ENCODE peak calls at places on chromosomes 1 and 21, in ten cellular contexts. One of them, this sample, is unnamed. For H3K4me1 and H3K36me3, the result is how much of the 10 kb centered on the place peaks cover.

GRCh38 chr1:906532-907420 is 16.9 kb upstream of the SAMD11 start:
- DNase-seq in SK-N-SH: peak
- DNase-seq in neural progenitor cell: peak
- DNase-seq in upper lobe of right lung: peak
- DNase-seq in neuronal stem cell: no peak
- DNase-seq in tibial artery: peak
- DNase-seq in sigmoid colon: peak
- DNase-seq in mesendoderm: no peak
- DNase-seq in CD8-positive, alpha-beta T cell: no peak
- DNase-seq in GM23248: peak
- DNase-seq in this sample: peak

GRCh38 chr1:183783342-183783741 is 21.6 kb upstream of the RGL1 start:
- DNase-seq in sigmoid colon: no peak
- DNase-seq in tibial artery: no peak
- DNase-seq in mesendoderm: no peak
- DNase-seq in upper lobe of right lung: no peak
- DNase-seq in SK-N-SH: no peak
- DNase-seq in CD8-positive, alpha-beta T cell: no peak
- DNase-seq in GM23248: peak
- DNase-seq in neuronal stem cell: no peak
- DNase-seq in neural progenitor cell: no peak
- DNase-seq in this sample: no peak

GRCh38 chr1:26745191-26745590 is 42.6 kb upstream of the PIGV start:
- DNase-seq in GM23248: peak
- DNase-seq in mesendoderm: no peak
- DNase-seq in sigmoid colon: no peak
- DNase-seq in neural progenitor cell: no peak
- DNase-seq in SK-N-SH: no peak
- DNase-seq in CD8-positive, alpha-beta T cell: no peak
- DNase-seq in tibial artery: no peak
- DNase-seq in neuronal stem cell: no peak
- DNase-seq in upper lobe of right lung: no peak
- DNase-seq in this sample: no peak

GRCh38 chr1:202237052-202237451 is 43.5 kb downstream of the LGR6 start:
- DNase-seq in CD8-positive, alpha-beta T cell: no peak
- DNase-seq in SK-N-SH: peak
- DNase-seq in tibial artery: peak
- DNase-seq in neural progenitor cell: peak
- DNase-seq in GM23248: peak
- DNase-seq in sigmoid colon: peak
- DNase-seq in upper lobe of right lung: peak
- DNase-seq in mesendoderm: peak
- DNase-seq in neuronal stem cell: peak
- DNase-seq in this sample: peak

GRCh38 chr1:108610073-108610472 is 50.2 kb downstream of the EEIG2 start:
- DNase-seq in tibial artery: no peak
- DNase-seq in sigmoid colon: no peak
- DNase-seq in upper lobe of right lung: no peak
- DNase-seq in neural progenitor cell: no peak
- DNase-seq in mesendoderm: no peak
- DNase-seq in neuronal stem cell: no peak
- DNase-seq in GM23248: no peak
- DNase-seq in CD8-positive, alpha-beta T cell: no peak
- DNase-seq in SK-N-SH: no peak
- DNase-seq in this sample: no peak

GRCh38 chr1:227273557-227273956 is 44.7 kb downstream of the CDC42BPA start:
- DNase-seq in sigmoid colon: no peak
- DNase-seq in neuronal stem cell: peak
- DNase-seq in GM23248: peak
- DNase-seq in upper lobe of right lung: no peak
- DNase-seq in mesendoderm: peak
- DNase-seq in CD8-positive, alpha-beta T cell: no peak
- DNase-seq in tibial artery: no peak
- DNase-seq in SK-N-SH: no peak
- DNase-seq in neural progenitor cell: peak
- DNase-seq in this sample: peak

GRCh38 chr1:42753070-42753469 is 13.0 kb upstream of the CLDN19 start:
- DNase-seq in tibial artery: no peak
- DNase-seq in sigmoid colon: no peak
- DNase-seq in SK-N-SH: no peak
- DNase-seq in mesendoderm: no peak
- DNase-seq in GM23248: peak
- DNase-seq in neural progenitor cell: no peak
- DNase-seq in CD8-positive, alpha-beta T cell: no peak
- DNase-seq in neuronal stem cell: no peak
- DNase-seq in upper lobe of right lung: no peak
- DNase-seq in this sample: no peak

GRCh38 chr1:116763787-116764465 is 9.7 kb downstream of the CD2 start:
- DNase-seq in upper lobe of right lung: no peak
- DNase-seq in neural progenitor cell: peak
- DNase-seq in mesendoderm: peak
- DNase-seq in SK-N-SH: peak
- DNase-seq in neuronal stem cell: no peak
- DNase-seq in GM23248: peak
- DNase-seq in sigmoid colon: no peak
- DNase-seq in tibial artery: no peak
- DNase-seq in CD8-positive, alpha-beta T cell: no peak
- DNase-seq in this sample: peak

GRCh38 chr1:119008483-119009299 is 20.5 kb upstream of the TBX15 start:
- DNase-seq in sigmoid colon: no peak
- DNase-seq in upper lobe of right lung: no peak
- DNase-seq in SK-N-SH: peak
- DNase-seq in CD8-positive, alpha-beta T cell: no peak
- DNase-seq in GM23248: peak
- DNase-seq in mesendoderm: peak
- DNase-seq in neuronal stem cell: peak
- DNase-seq in neural progenitor cell: peak
- DNase-seq in tibial artery: no peak
- DNase-seq in this sample: peak

GRCh38 chr21:39022035-39022900 is 161.0 kb downstream of the PSMG1 start:
- DNase-seq in GM23248: no peak
- DNase-seq in SK-N-SH: no peak
- DNase-seq in tibial artery: no peak
- DNase-seq in sigmoid colon: peak
- DNase-seq in upper lobe of right lung: no peak
- DNase-seq in neuronal stem cell: no peak
- DNase-seq in mesendoderm: no peak
- DNase-seq in CD8-positive, alpha-beta T cell: no peak
- DNase-seq in neural progenitor cell: no peak
- DNase-seq in this sample: no peak
- H3K4me1 ChIP-seq in GM23248: under half
- H3K4me1 ChIP-seq in SK-N-SH: under half
- H3K4me1 ChIP-seq in tibial artery: under half
- H3K4me1 ChIP-seq in sigmoid colon: under half
- H3K4me1 ChIP-seq in upper lobe of right lung: under half
- H3K4me1 ChIP-seq in neuronal stem cell: under half
- H3K4me1 ChIP-seq in mesendoderm: under half
- H3K4me1 ChIP-seq in CD8-positive, alpha-beta T cell: under half
- H3K4me1 ChIP-seq in neural progenitor cell: under half
- H3K4me1 ChIP-seq in this sample: under half

DNA sequence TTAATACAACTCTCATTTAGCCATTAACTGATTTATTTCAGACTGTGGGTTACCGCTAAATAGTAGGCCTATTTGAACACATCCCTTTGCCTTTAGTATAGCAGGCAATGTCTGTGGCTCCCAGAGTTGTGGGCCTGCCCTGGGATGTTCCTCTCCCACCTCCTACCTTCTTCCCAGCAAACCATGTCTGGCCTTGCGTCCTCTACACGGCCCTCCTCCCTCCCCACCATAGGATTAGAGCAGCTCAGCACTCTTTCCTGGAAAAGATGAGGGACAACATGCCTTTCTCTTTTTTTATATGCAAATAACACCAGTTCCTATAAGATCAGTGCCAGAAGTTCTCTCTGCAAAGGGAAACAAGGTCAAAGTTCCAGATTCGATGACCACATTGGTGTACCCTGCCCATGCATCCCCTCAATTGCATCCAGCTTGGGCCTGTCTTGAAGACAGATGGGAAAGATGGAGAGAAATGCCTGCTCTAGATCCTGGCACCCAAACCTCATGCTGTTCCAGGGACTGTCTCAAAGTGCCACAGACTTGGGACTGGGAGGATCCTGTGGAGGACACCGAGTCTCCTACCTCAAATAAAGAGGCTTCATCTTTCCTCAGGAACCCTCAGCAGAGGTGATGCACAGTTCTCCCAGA is 57.2 kb downstream of the CD46 start:
- DNase-seq in neuronal stem cell: no peak
- DNase-seq in neural progenitor cell: no peak
- DNase-seq in sigmoid colon: no peak
- DNase-seq in mesendoderm: no peak
- DNase-seq in CD8-positive, alpha-beta T cell: no peak
- DNase-seq in upper lobe of right lung: no peak
- DNase-seq in tibial artery: no peak
- DNase-seq in SK-N-SH: no peak
- DNase-seq in GM23248: no peak
- DNase-seq in this sample: no peak
- H3K36me3 ChIP-seq in neuronal stem cell: half or more
- H3K36me3 ChIP-seq in neural progenitor cell: under half
- H3K36me3 ChIP-seq in sigmoid colon: under half
- H3K36me3 ChIP-seq in mesendoderm: under half
- H3K36me3 ChIP-seq in CD8-positive, alpha-beta T cell: half or more
- H3K36me3 ChIP-seq in upper lobe of right lung: half or more
- H3K36me3 ChIP-seq in tibial artery: half or more
- H3K36me3 ChIP-seq in SK-N-SH: under half
- H3K36me3 ChIP-seq in GM23248: under half
- H3K36me3 ChIP-seq in this sample: under half

GRCh38 chr1:47561523-47562007 is 123.7 kb downstream of the FOXD2 start:
- DNase-seq in neural progenitor cell: no peak
- DNase-seq in SK-N-SH: no peak
- DNase-seq in sigmoid colon: no peak
- DNase-seq in upper lobe of right lung: no peak
- DNase-seq in GM23248: peak
- DNase-seq in CD8-positive, alpha-beta T cell: no peak
- DNase-seq in neuronal stem cell: no peak
- DNase-seq in mesendoderm: peak
- DNase-seq in tibial artery: no peak
- DNase-seq in this sample: peak

GRCh38 chr1:47562799-47563198 is 125.0 kb downstream of the FOXD2 start:
- DNase-seq in neuronal stem cell: no peak
- DNase-seq in tibial artery: peak
- DNase-seq in GM23248: no peak
- DNase-seq in mesendoderm: no peak
- DNase-seq in neural progenitor cell: no peak
- DNase-seq in upper lobe of right lung: no peak
- DNase-seq in SK-N-SH: no peak
- DNase-seq in CD8-positive, alpha-beta T cell: no peak
- DNase-seq in sigmoid colon: no peak
- DNase-seq in this sample: no peak

GRCh38 chr1:47562147-47562546 is 124.3 kb downstream of the FOXD2 start:
- DNase-seq in sigmoid colon: no peak
- DNase-seq in tibial artery: no peak
- DNase-seq in neuronal stem cell: no peak
- DNase-seq in upper lobe of right lung: no peak
- DNase-seq in mesendoderm: no peak
- DNase-seq in neural progenitor cell: no peak
- DNase-seq in GM23248: no peak
- DNase-seq in CD8-positive, alpha-beta T cell: no peak
- DNase-seq in SK-N-SH: no peak
- DNase-seq in this sample: no peak

GRCh38 chr1:47564570-47564969 is 126.7 kb downstream of the FOXD2 start:
- DNase-seq in tibial artery: no peak
- DNase-seq in sigmoid colon: no peak
- DNase-seq in GM23248: no peak
- DNase-seq in neuronal stem cell: no peak
- DNase-seq in CD8-positive, alpha-beta T cell: no peak
- DNase-seq in SK-N-SH: no peak
- DNase-seq in neural progenitor cell: no peak
- DNase-seq in upper lobe of right lung: no peak
- DNase-seq in mesendoderm: peak
- DNase-seq in this sample: peak

GRCh38 chr1:47563206-47563605 is 125.4 kb downstream of the FOXD2 start:
- DNase-seq in neural progenitor cell: no peak
- DNase-seq in SK-N-SH: no peak
- DNase-seq in sigmoid colon: no peak
- DNase-seq in CD8-positive, alpha-beta T cell: no peak
- DNase-seq in GM23248: no peak
- DNase-seq in mesendoderm: no peak
- DNase-seq in tibial artery: peak
- DNase-seq in neuronal stem cell: no peak
- DNase-seq in upper lobe of right lung: no peak
- DNase-seq in this sample: no peak
- H3K4me1 ChIP-seq in neural progenitor cell: under half
- H3K4me1 ChIP-seq in SK-N-SH: under half
- H3K4me1 ChIP-seq in sigmoid colon: under half
- H3K4me1 ChIP-seq in CD8-positive, alpha-beta T cell: under half
- H3K4me1 ChIP-seq in GM23248: under half
- H3K4me1 ChIP-seq in mesendoderm: under half
- H3K4me1 ChIP-seq in tibial artery: under half
- H3K4me1 ChIP-seq in neuronal stem cell: under half
- H3K4me1 ChIP-seq in upper lobe of right lung: under half
- H3K4me1 ChIP-seq in this sample: under half

DNA sequence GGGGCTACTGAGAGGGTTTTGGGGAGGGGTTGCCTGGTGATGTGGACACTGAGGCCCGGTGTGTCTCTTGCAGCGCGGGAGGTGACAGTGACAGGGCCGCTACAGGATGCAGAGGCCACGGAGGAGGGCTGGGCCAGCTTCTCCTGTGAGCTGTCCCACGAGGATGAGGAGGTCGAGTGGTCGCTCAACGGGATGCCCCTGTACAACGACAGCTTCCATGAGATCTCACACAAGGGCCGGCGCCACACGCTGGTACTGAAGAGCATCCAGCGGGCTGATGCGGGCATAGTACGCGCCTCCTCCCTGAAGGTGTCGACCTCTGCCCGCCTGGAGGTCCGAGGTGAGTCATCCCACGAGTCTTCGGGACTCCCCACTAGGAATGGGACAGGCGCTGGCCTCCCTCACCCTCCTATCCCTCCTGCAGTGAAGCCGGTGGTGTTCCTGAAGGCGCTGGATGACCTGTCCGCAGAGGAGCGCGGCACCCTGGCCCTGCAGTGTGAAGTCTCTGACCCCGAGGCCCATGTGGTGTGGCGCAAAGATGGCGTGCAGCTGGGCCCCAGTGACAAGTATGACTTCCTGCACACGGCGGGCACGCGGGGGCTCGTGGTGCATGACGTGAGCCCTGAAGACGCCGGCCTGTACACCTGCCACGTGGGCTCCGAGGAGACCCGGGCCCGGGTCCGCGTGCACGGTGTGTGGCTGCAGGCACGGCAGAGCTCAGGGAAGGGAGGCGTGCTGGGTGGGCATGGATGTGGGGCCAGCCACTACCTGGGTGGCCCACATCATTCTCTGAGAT is 72.5 kb downstream of the OBSCN start:
- DNase-seq in CD8-positive, alpha-beta T cell: no peak
- DNase-seq in mesendoderm: no peak
- DNase-seq in neuronal stem cell: no peak
- DNase-seq in neural progenitor cell: no peak
- DNase-seq in GM23248: no peak
- DNase-seq in tibial artery: no peak
- DNase-seq in upper lobe of right lung: peak
- DNase-seq in sigmoid colon: no peak
- DNase-seq in SK-N-SH: no peak
- DNase-seq in this sample: peak
- H3K36me3 ChIP-seq in CD8-positive, alpha-beta T cell: under half
- H3K36me3 ChIP-seq in mesendoderm: under half
- H3K36me3 ChIP-seq in neuronal stem cell: under half
- H3K36me3 ChIP-seq in neural progenitor cell: under half
- H3K36me3 ChIP-seq in GM23248: under half
- H3K36me3 ChIP-seq in tibial artery: half or more
- H3K36me3 ChIP-seq in upper lobe of right lung: under half
- H3K36me3 ChIP-seq in sigmoid colon: under half
- H3K36me3 ChIP-seq in SK-N-SH: under half
- H3K36me3 ChIP-seq in this sample: under half

GRCh38 chr1:24020032-24020431 is 39.9 kb upstream of the SRSF10 start:
- DNase-seq in neural progenitor cell: no peak
- DNase-seq in neuronal stem cell: no peak
- DNase-seq in mesendoderm: no peak
- DNase-seq in CD8-positive, alpha-beta T cell: no peak
- DNase-seq in GM23248: peak
- DNase-seq in sigmoid colon: peak
- DNase-seq in tibial artery: peak
- DNase-seq in upper lobe of right lung: no peak
- DNase-seq in SK-N-SH: no peak
- DNase-seq in this sample: no peak
- H3K4me1 ChIP-seq in neural progenitor cell: under half
- H3K4me1 ChIP-seq in neuronal stem cell: under half
- H3K4me1 ChIP-seq in mesendoderm: under half
- H3K4me1 ChIP-seq in CD8-positive, alpha-beta T cell: under half
- H3K4me1 ChIP-seq in GM23248: half or more
- H3K4me1 ChIP-seq in sigmoid colon: half or more
- H3K4me1 ChIP-seq in tibial artery: under half
- H3K4me1 ChIP-seq in upper lobe of right lung: under half
- H3K4me1 ChIP-seq in SK-N-SH: under half
- H3K4me1 ChIP-seq in this sample: under half